ENCODE peak calls at places on chromosome 5, in six cellular contexts. R, N, T, U, A and H are unnamed samples.

GRCh38 chr5:11672385-11673085 is 231.7 kb downstream of the CTNND2 start:
- DNase-seq in R (no peak), N (no peak), T (no peak), U (no peak), A (no peak), H (no peak)

GRCh38 chr5:96079075-96079474 is 117.4 kb upstream of the ELL2 start:
- DNase-seq in R (peak; percentile 83), N (peak; percentile 95), T (no peak), U (peak; percentile 92), A (no peak), H (no peak)

GRCh38 chr5:119377066-119377465 is 21.2 kb downstream of the TNFAIP8 start:
- DNase-seq in R (no peak), N (no peak), T (no peak), U (no peak), A (no peak), H (no peak)

GRCh38 chr5:124979174-124979573 is 232.7 kb upstream of the ZNF608 start:
- DNase-seq in R (no peak), N (peak; percentile 54), T (no peak), U (peak; percentile 4), A (no peak), H (no peak)

GRCh38 chr5:128224336-128224735 is 140.8 kb downstream of the SLC12A2 start:
- DNase-seq in R (no peak), N (peak; percentile 28), T (no peak), U (peak; percentile 40), A (no peak), H (no peak)

GRCh38 chr5:4873656-4874055 is 266.5 kb upstream of the ADAMTS16 start:
- DNase-seq in R (no peak), N (no peak), T (no peak), U (no peak), A (no peak), H (no peak)

GRCh38 chr5:32144637-32145207 is 29.4 kb downstream of the GOLPH3 start:
- DNase-seq in R (no peak), N (no peak), T (no peak), U (no peak), A (peak; percentile 70), H (peak; percentile 46)

GRCh38 chr5:124881333-124881732 is 134.9 kb upstream of the ZNF608 start:
- DNase-seq in R (no peak), N (no peak), T (no peak), U (no peak), A (no peak), H (no peak)

GRCh38 chr5:139689631-139690384 is 41.7 kb downstream of the CXXC5 start:
- DNase-seq in R (no peak), N (peak; percentile 58), T (no peak), U (peak; percentile 53), A (no peak), H (no peak)

GRCh38 chr5:56337715-56338319 is 104.7 kb upstream of the ANKRD55 start:
- DNase-seq in R (no peak), N (no peak), T (no peak), U (no peak), A (no peak), H (no peak)

GRCh38 chr5:128825826-128826225 is 139.5 kb upstream of the SLC27A6 start:
- DNase-seq in R (no peak), N (peak; percentile 68), T (no peak), U (peak; percentile 56), A (no peak), H (no peak)

GRCh38 chr5:96946381-96946780 is 10.5 kb downstream of the LNPEP start:
- DNase-seq in R (no peak), N (no peak), T (no peak), U (peak; percentile 24), A (no peak), H (no peak)

GRCh38 chr5:142699105-142699720 is 13.3 kb upstream of the FGF1 start:
- DNase-seq in R (peak; percentile 66), N (peak; percentile 89), T (peak; percentile 87), U (peak; percentile 87), A (peak; percentile 85), H (peak; percentile 90)
- H3K27ac ChIP-seq in R (no peak overlapping the region), N (no peak overlapping the region), T (peak overlapping the region; percentile 77), U (no peak overlapping the region), A (no peak overlapping the region), H (peak overlapping the region; percentile 92)

DNA sequence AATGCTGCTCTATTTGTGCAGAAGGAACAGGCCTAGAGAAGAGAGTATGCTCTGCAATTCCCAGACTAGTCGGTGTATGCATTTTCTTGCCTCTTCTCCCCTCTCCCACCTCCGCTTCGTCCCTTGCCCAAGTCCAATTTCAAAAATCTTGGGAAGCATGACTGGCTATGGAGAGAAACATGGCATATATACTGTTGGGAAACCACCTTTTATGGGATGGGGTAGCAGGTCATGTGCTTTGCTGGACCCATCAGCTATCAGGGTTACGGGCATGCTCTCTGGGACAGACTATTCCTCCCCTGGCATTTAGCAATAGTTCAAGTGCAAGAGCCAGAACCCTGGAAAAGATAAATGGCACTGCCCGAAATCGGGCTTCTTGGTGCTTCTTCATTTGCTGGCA is 12.0 kb downstream of the ISL1 start:
- DNase-seq in R (no peak), N (no peak), T (no peak), U (no peak), A (no peak), H (no peak)
- H3K27me3 ChIP-seq in R (no peaks in the 10 kb centered on the region), N (peaks cover under 1% of the 10 kb centered on the region), T (peaks cover 16% of the 10 kb centered on the region), U (peaks cover 44% of the 10 kb centered on the region), A (peaks cover 37% of the 10 kb centered on the region), H (peaks cover 100% of the 10 kb centered on the region)

GRCh38 chr5:174147551-174147950 is 102.0 kb downstream of the NSG2 start:
- DNase-seq in R (no peak), N (no peak), T (no peak), U (no peak), A (peak; percentile 18), H (no peak)
- H3K27ac ChIP-seq in R (no peak overlapping the region), N (no peak overlapping the region), T (no peak overlapping the region), U (no peak overlapping the region), A (no peak overlapping the region), H (no peak overlapping the region)

DNA sequence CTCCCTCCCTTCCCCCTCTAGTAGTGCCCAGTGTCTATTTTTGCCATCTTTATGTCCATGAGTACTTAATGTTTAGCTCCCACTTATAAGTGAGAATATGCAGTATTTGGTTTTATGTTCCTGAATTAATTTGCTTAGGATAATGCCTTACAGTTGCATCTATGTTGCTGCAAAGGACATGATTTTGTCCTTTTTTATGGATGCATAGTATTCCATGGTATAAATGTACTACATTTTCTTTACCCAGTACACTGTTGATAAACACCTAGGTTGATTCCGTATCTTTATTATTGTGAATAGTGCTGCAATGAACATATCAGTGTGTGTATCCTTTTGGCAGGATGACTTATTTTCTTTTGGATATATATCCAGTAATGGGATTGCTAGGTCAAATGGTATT is 3.8 kb downstream of the ABLIM3 start:
- DNase-seq in R (no peak), N (no peak), T (no peak), U (no peak), A (no peak), H (no peak)
- H3K27me3 ChIP-seq in R (no peaks in the 10 kb centered on the region), N (no peaks in the 10 kb centered on the region), T (no peaks in the 10 kb centered on the region), U (no peaks in the 10 kb centered on the region), A (no peaks in the 10 kb centered on the region), H (no peaks in the 10 kb centered on the region)

DNA sequence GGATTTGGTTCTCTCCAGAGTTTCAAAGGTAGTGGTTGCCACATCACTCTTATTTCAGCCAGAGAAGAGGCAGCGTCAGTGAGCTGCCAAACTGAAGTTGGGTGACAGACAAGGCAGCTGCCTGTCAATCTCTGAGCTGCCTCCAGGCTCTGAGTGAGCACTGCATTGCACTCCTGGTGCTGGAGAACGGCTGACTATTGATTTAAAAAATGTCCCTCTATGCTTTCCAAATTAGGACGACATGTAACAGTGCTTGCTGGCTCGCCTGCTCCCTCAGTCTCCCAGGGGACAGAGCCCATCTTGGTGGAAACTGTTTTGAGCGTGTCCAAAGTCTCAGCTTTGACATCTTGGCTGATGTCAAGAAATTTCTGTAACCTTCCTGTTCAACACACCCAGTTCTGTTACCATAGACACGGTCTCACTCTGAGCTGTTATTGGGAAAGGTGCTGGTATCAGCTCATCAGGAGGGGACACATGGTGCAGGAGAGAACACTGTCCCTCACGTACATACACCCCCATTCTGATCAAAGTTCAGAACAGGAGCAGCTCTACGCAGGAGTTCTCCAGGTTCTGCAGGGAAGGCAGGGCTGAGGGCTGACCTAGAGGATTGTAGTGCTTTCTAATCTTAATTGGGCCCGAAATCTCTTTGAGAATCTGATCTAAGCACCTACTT is 15.7 kb downstream of the PCDH12 start:
- DNase-seq in R (no peak), N (no peak), T (no peak), U (no peak), A (peak; percentile 62), H (no peak)
- H3K27ac ChIP-seq in R (no peak overlapping the region), N (no peak overlapping the region), T (peak overlapping the region; percentile 69), U (peak overlapping the region; percentile 42), A (no peak overlapping the region), H (peak overlapping the region; percentile 69)

GRCh38 chr5:146754621-146755020 is 123.9 kb downstream of the PPP2R2B start:
- DNase-seq in R (no peak), N (no peak), T (no peak), U (no peak), A (no peak), H (no peak)

GRCh38 chr5:146753618-146754123 is 124.9 kb downstream of the PPP2R2B start:
- DNase-seq in R (no peak), N (no peak), T (no peak), U (no peak), A (no peak), H (no peak)

GRCh38 chr5:146758076-146758475 is 120.5 kb downstream of the PPP2R2B start:
- DNase-seq in R (no peak), N (no peak), T (no peak), U (no peak), A (no peak), H (no peak)

GRCh38 chr5:146756546-146756945 is 122.0 kb downstream of the PPP2R2B start:
- DNase-seq in R (no peak), N (no peak), T (no peak), U (no peak), A (no peak), H (no peak)

GRCh38 chr5:146755781-146756180 is 122.8 kb downstream of the PPP2R2B start:
- DNase-seq in R (no peak), N (no peak), T (no peak), U (no peak), A (no peak), H (no peak)
- H3K27me3 ChIP-seq in R (peaks cover 6% of the 10 kb centered on the region), N (no peaks in the 10 kb centered on the region), T (no peaks in the 10 kb centered on the region), U (no peaks in the 10 kb centered on the region), A (no peaks in the 10 kb centered on the region), H (no peaks in the 10 kb centered on the region)

DNA sequence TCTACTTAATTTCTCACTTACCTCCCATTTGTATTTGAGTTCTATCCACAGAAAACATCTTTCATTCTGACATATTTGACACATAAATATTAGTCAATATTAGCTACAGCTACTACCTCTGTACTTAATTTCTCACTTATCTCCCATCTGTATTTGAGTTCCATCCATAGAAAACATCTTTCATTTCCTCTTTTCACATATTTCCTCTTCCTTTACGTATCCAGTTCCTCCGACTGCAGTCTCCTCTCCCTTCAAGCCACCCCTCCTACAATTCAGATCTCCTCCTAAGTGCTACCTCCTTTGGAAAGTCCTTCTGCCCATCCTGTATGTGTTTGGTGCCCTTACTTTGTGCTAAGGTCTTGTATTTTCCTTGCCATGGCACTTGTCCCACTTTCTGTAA is 1.6 kb downstream of the SREK1IP1 start:
- DNase-seq in R (no peak), N (no peak), T (no peak), U (no peak), A (no peak), H (no peak)
- H3K27ac ChIP-seq in R (no peak overlapping the region), N (no peak overlapping the region), T (no peak overlapping the region), U (no peak overlapping the region), A (no peak overlapping the region), H (no peak overlapping the region)

GRCh38 chr5:35753500-35753899 is 103.2 kb upstream of the IL7R start:
- DNase-seq in R (no peak), N (no peak), T (no peak), U (no peak), A (no peak), H (no peak)
- H3K27me3 ChIP-seq in R (peaks cover 5% of the 10 kb centered on the region), N (no peaks in the 10 kb centered on the region), T (no peaks in the 10 kb centered on the region), U (no peaks in the 10 kb centered on the region), A (no peaks in the 10 kb centered on the region), H (no peaks in the 10 kb centered on the region)

GRCh38 chr5:172166030-172166429 is 22.0 kb downstream of the STK10 start:
- DNase-seq in R (no peak), N (no peak), T (no peak), U (no peak), A (no peak), H (no peak)
- H3K27ac ChIP-seq in R (no peak overlapping the region), N (no peak overlapping the region), T (peak overlapping the region; percentile 42), U (no peak overlapping the region), A (no peak overlapping the region), H (no peak overlapping the region)